ENCODE peak calls at places on chromosomes 7 and 10, in eight cellular contexts. One of them, this sample, is unnamed.

GRCh38 chr7:25583655-25584054 is 355.4 kb upstream of the NPVF start:
- DNase-seq in GM12878: no peak
- DNase-seq in H1: no peak
- DNase-seq in stomach: no peak
- DNase-seq in A549: no peak
- DNase-seq in transverse colon: no peak
- DNase-seq in tibial nerve: no peak
- DNase-seq in HepG2: no peak
- DNase-seq in this sample: no peak

GRCh38 chr10:1544929-1545328 is 192.4 kb downstream of the ADARB2 start:
- DNase-seq in GM12878: no peak
- DNase-seq in H1: no peak
- DNase-seq in stomach: no peak
- DNase-seq in A549: no peak
- DNase-seq in transverse colon: no peak
- DNase-seq in tibial nerve: no peak
- DNase-seq in HepG2: no peak
- DNase-seq in this sample: no peak

GRCh38 chr10:13794982-13795381 is 208.2 kb downstream of the PRPF18 start:
- DNase-seq in GM12878: no peak
- DNase-seq in H1: no peak
- DNase-seq in stomach: no peak
- DNase-seq in A549: no peak
- DNase-seq in transverse colon: no peak
- DNase-seq in tibial nerve: no peak
- DNase-seq in HepG2: no peak
- DNase-seq in this sample: no peak

GRCh38 chr10:94307046-94307615 is 55.6 kb downstream of the NOC3L start:
- DNase-seq in GM12878: no peak
- DNase-seq in H1: no peak
- DNase-seq in stomach: no peak
- DNase-seq in A549: no peak
- DNase-seq in transverse colon: no peak
- DNase-seq in tibial nerve: no peak
- DNase-seq in HepG2: no peak
- DNase-seq in this sample: no peak

GRCh38 chr7:130988443-130988842 is 254.4 kb upstream of the KLF14 start:
- DNase-seq in GM12878: no peak
- DNase-seq in H1: no peak
- DNase-seq in stomach: no peak
- DNase-seq in A549: no peak
- DNase-seq in transverse colon: no peak
- DNase-seq in tibial nerve: no peak
- DNase-seq in HepG2: no peak
- DNase-seq in this sample: no peak

GRCh38 chr7:25669300-25669781 is 441.1 kb upstream of the NPVF start:
- DNase-seq in GM12878: no peak
- DNase-seq in H1: no peak
- DNase-seq in stomach: no peak
- DNase-seq in A549: no peak
- DNase-seq in transverse colon: no peak
- DNase-seq in tibial nerve: no peak
- DNase-seq in HepG2: no peak
- DNase-seq in this sample: no peak

GRCh38 chr7:52811537-52811936 is 223.9 kb upstream of the POM121L12 start:
- DNase-seq in GM12878: no peak
- DNase-seq in H1: no peak
- DNase-seq in stomach: no peak
- DNase-seq in A549: no peak
- DNase-seq in transverse colon: no peak
- DNase-seq in tibial nerve: no peak
- DNase-seq in HepG2: no peak
- DNase-seq in this sample: no peak

GRCh38 chr10:126199221-126199998 is 188.9 kb downstream of the ADAM12 start:
- DNase-seq in GM12878: no peak
- DNase-seq in H1: no peak
- DNase-seq in stomach: no peak
- DNase-seq in A549: peak
- DNase-seq in transverse colon: no peak
- DNase-seq in tibial nerve: no peak
- DNase-seq in HepG2: no peak
- DNase-seq in this sample: no peak

GRCh38 chr10:114661212-114661611 is 3.1 kb upstream of the ABLIM1 start:
- DNase-seq in GM12878: no peak
- DNase-seq in H1: no peak
- DNase-seq in stomach: no peak
- DNase-seq in A549: no peak
- DNase-seq in transverse colon: no peak
- DNase-seq in tibial nerve: no peak
- DNase-seq in HepG2: no peak
- DNase-seq in this sample: no peak

GRCh38 chr7:137976700-137977099 is 25.2 kb downstream of the CREB3L2 start:
- DNase-seq in GM12878: no peak
- DNase-seq in H1: no peak
- DNase-seq in stomach: no peak
- DNase-seq in A549: no peak
- DNase-seq in transverse colon: no peak
- DNase-seq in tibial nerve: no peak
- DNase-seq in HepG2: no peak
- DNase-seq in this sample: no peak

GRCh38 chr7:133854739-133855138 is 272.4 kb upstream of the LRGUK start:
- DNase-seq in GM12878: no peak
- DNase-seq in H1: no peak
- DNase-seq in stomach: no peak
- DNase-seq in A549: peak
- DNase-seq in transverse colon: no peak
- DNase-seq in tibial nerve: peak
- DNase-seq in HepG2: peak
- DNase-seq in this sample: no peak

GRCh38 chr10:73586583-73586984 is 4.6 kb downstream of the USP54 start:
- DNase-seq in GM12878: no peak
- DNase-seq in H1: no peak
- DNase-seq in stomach: peak
- DNase-seq in A549: peak
- DNase-seq in transverse colon: peak
- DNase-seq in tibial nerve: peak
- DNase-seq in HepG2: peak
- DNase-seq in this sample: peak

GRCh38 chr7:2870471-2870941 is 26.4 kb upstream of the GNA12 start:
- DNase-seq in GM12878: no peak
- DNase-seq in H1: no peak
- DNase-seq in stomach: peak
- DNase-seq in A549: peak
- DNase-seq in transverse colon: peak
- DNase-seq in tibial nerve: peak
- DNase-seq in HepG2: no peak
- DNase-seq in this sample: peak

GRCh38 chr7:50762337-50762736 is 20.4 kb downstream of the GRB10 start:
- DNase-seq in GM12878: no peak
- DNase-seq in H1: no peak
- DNase-seq in stomach: no peak
- DNase-seq in A549: no peak
- DNase-seq in transverse colon: no peak
- DNase-seq in tibial nerve: no peak
- DNase-seq in HepG2: no peak
- DNase-seq in this sample: no peak

GRCh38 chr7:35593896-35594295 is 101.0 kb downstream of the HERPUD2 start:
- DNase-seq in GM12878: no peak
- DNase-seq in H1: peak
- DNase-seq in stomach: no peak
- DNase-seq in A549: peak
- DNase-seq in transverse colon: no peak
- DNase-seq in tibial nerve: no peak
- DNase-seq in HepG2: peak
- DNase-seq in this sample: no peak

GRCh38 chr7:116872026-116872425 is 9.6 kb downstream of the CAPZA2 start:
- DNase-seq in GM12878: no peak
- DNase-seq in H1: no peak
- DNase-seq in stomach: no peak
- DNase-seq in A549: no peak
- DNase-seq in transverse colon: no peak
- DNase-seq in tibial nerve: no peak
- DNase-seq in HepG2: no peak
- DNase-seq in this sample: no peak

GRCh38 chr10:62732841-62733653 is 71.5 kb upstream of the ADO start:
- DNase-seq in GM12878: peak
- DNase-seq in H1: no peak
- DNase-seq in stomach: no peak
- DNase-seq in A549: no peak
- DNase-seq in transverse colon: no peak
- DNase-seq in tibial nerve: no peak
- DNase-seq in HepG2: no peak
- DNase-seq in this sample: no peak
- TF ChIP-seq POLR2A in GM12878: no peak
- TF ChIP-seq POLR2A in H1: no peak
- TF ChIP-seq POLR2A in stomach: no peak
- TF ChIP-seq POLR2A in A549: no peak
- TF ChIP-seq POLR2A in transverse colon: no peak
- TF ChIP-seq POLR2A in tibial nerve: no peak
- TF ChIP-seq POLR2A in HepG2: no peak
- TF ChIP-seq POLR2A in this sample: no peak

GRCh38 chr7:86908948-86909347 is 150.5 kb downstream of the ELAPOR2 start:
- DNase-seq in GM12878: no peak
- DNase-seq in H1: no peak
- DNase-seq in stomach: no peak
- DNase-seq in A549: no peak
- DNase-seq in transverse colon: no peak
- DNase-seq in tibial nerve: no peak
- DNase-seq in HepG2: no peak
- DNase-seq in this sample: no peak
- TF ChIP-seq EP300 in GM12878: no peak
- TF ChIP-seq EP300 in H1: no peak
- TF ChIP-seq EP300 in stomach: no peak
- TF ChIP-seq EP300 in A549: no peak
- TF ChIP-seq EP300 in transverse colon: no peak
- TF ChIP-seq EP300 in tibial nerve: no peak
- TF ChIP-seq EP300 in HepG2: no peak
- TF ChIP-seq EP300 in this sample: no peak

GRCh38 chr10:101993836-101994235 is 62.1 kb downstream of the ARMH3 start:
- DNase-seq in GM12878: no peak
- DNase-seq in H1: no peak
- DNase-seq in stomach: no peak
- DNase-seq in A549: no peak
- DNase-seq in transverse colon: no peak
- DNase-seq in tibial nerve: no peak
- DNase-seq in HepG2: no peak
- DNase-seq in this sample: no peak

GRCh38 chr10:101997803-101998202 is 58.2 kb downstream of the ARMH3 start:
- DNase-seq in GM12878: no peak
- DNase-seq in H1: no peak
- DNase-seq in stomach: no peak
- DNase-seq in A549: no peak
- DNase-seq in transverse colon: no peak
- DNase-seq in tibial nerve: no peak
- DNase-seq in HepG2: no peak
- DNase-seq in this sample: no peak

GRCh38 chr10:102001435-102002068 is 54.4 kb downstream of the ARMH3 start:
- DNase-seq in GM12878: peak
- DNase-seq in H1: no peak
- DNase-seq in stomach: no peak
- DNase-seq in A549: no peak
- DNase-seq in transverse colon: no peak
- DNase-seq in tibial nerve: no peak
- DNase-seq in HepG2: no peak
- DNase-seq in this sample: no peak

DNA sequence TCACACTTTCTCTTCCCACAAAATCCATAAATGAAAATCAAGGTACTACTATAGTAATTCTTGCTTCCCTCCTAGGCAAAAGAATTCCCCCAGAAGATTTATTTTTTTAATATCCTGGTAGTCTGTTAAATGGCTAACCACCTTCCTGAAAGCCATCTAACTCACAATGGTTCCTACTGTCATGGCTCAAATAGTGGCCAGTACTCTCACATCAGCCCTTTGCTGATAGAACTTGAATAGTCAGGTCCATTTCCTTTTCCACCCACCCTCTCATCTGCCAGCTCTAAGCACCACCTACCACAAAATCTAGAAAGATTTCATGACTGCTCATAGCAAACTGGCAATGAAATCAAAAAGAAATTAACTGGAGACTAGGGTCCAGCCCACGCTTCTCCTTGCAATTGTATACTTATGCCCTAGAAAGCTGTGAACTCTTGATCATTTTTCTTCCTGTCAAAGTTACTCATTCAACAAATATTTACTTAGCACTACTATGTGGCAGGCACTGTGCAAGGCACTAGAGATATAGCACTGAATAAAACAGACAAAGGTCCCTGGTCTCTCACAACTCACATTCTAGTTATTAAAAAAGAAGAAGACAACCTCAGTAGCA is 60.4 kb downstream of the ARMH3 start:
- DNase-seq in GM12878: no peak
- DNase-seq in H1: no peak
- DNase-seq in stomach: no peak
- DNase-seq in A549: no peak
- DNase-seq in transverse colon: no peak
- DNase-seq in tibial nerve: no peak
- DNase-seq in HepG2: peak
- DNase-seq in this sample: no peak
- TF ChIP-seq POLR2A in GM12878: no peak
- TF ChIP-seq POLR2A in H1: no peak
- TF ChIP-seq POLR2A in stomach: no peak
- TF ChIP-seq POLR2A in A549: no peak
- TF ChIP-seq POLR2A in transverse colon: no peak
- TF ChIP-seq POLR2A in tibial nerve: no peak
- TF ChIP-seq POLR2A in HepG2: no peak
- TF ChIP-seq POLR2A in this sample: no peak

DNA sequence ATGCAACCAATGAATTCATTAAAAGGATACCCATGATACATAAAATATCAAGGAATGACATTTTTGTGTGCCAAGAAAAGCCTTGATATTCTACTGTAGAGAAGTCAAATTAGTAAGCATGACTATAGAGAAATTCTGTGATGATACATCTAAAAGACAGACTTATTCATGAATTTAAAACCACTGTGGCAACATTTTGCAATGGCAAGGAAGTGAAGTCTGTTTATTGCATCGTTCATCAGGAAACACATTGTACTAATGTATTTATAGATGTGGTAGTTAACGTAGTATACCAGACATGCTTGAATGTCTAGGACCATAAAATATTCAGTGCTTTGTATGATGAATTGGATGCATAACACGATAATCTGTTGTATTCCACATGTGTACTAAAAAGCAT is 9.3 kb upstream of the CLEC5A start:
- DNase-seq in GM12878: no peak
- DNase-seq in H1: no peak
- DNase-seq in stomach: no peak
- DNase-seq in A549: no peak
- DNase-seq in transverse colon: no peak
- DNase-seq in tibial nerve: no peak
- DNase-seq in HepG2: no peak
- DNase-seq in this sample: no peak
- TF ChIP-seq EP300 in GM12878: no peak
- TF ChIP-seq EP300 in H1: no peak
- TF ChIP-seq EP300 in stomach: no peak
- TF ChIP-seq EP300 in A549: no peak
- TF ChIP-seq EP300 in transverse colon: no peak
- TF ChIP-seq EP300 in tibial nerve: peak
- TF ChIP-seq EP300 in HepG2: no peak
- TF ChIP-seq EP300 in this sample: no peak